ENCODE peak calls at places on chromosomes 16 and 17, in eight cellular contexts. U is NCI-H774; E is central memory CD4-positive, alpha-beta T cell; S is MM.1S; Z is activated B cell treated with CpG ODN at 0.5 μM for 24 hours; T is NCI-H2081; X is esophagus squamous epithelium; K is globus pallidus. W is an unnamed sample.

GRCh38 chr17:41689497-41690299 is 1.0 kb downstream of the EIF1 start:
- DNase-seq in U (peak), E (peak), S (peak), Z (no peak), T (peak), X (no peak), K (peak), W (no peak)

GRCh38 chr16:10744370-10745030 is 858 bp downstream of the NUBP1 start:
- DNase-seq in U (peak), E (no peak), S (peak), Z (no peak), T (peak), X (no peak), K (no peak), W (no peak)

GRCh38 chr16:3094289-3095027 is 4.6 kb downstream of the ZSCAN10 start:
- DNase-seq in U (peak), E (peak), S (peak), Z (no peak), T (no peak), X (no peak), K (no peak), W (no peak)

GRCh38 chr17:38628441-38628840 is 22.7 kb upstream of the SRCIN1 start:
- DNase-seq in U (peak), E (no peak), S (no peak), Z (no peak), T (no peak), X (no peak), K (no peak), W (no peak)

GRCh38 chr17:16484445-16485169 is 7.4 kb downstream of the LRRC75A start:
- DNase-seq in U (no peak), E (no peak), S (no peak), Z (no peak), T (no peak), X (no peak), K (no peak), W (no peak)

GRCh38 chr17:78499715-78500540 is 77.3 kb downstream of the DNAH17 start:
- DNase-seq in U (no peak), E (no peak), S (no peak), Z (no peak), T (no peak), X (no peak), K (no peak), W (no peak)

GRCh38 chr17:28131592-28131991 is 89.1 kb downstream of the NLK start:
- DNase-seq in U (no peak), E (no peak), S (no peak), Z (no peak), T (no peak), X (no peak), K (no peak), W (no peak)

GRCh38 chr17:40168262-40168832 is 8.9 kb upstream of the RAPGEFL1 start:
- DNase-seq in U (peak), E (peak), S (peak), Z (no peak), T (peak), X (no peak), K (peak), W (no peak)

GRCh38 chr17:74182041-74182783 is 21.3 kb upstream of the RPL38 start:
- DNase-seq in U (no peak), E (no peak), S (no peak), Z (no peak), T (peak), X (no peak), K (no peak), W (no peak)

GRCh38 chr16:73150790-73151189 is 102.9 kb upstream of the ZFHX3 start:
- DNase-seq in U (no peak), E (no peak), S (no peak), Z (no peak), T (no peak), X (no peak), K (no peak), W (no peak)

W was measured in DMS 273 treated with DMSO at 0.1 percent for 48 hours.